ENCODE peak calls at places on chromosomes 1 and 21, in four cellular contexts. V is OCI-LY7, W is HCT116, F is osteoblast. P is an unnamed sample.

GRCh38 chr1:54995013-54995760 is 3.5 kb upstream of the BSND start:
- DNase-seq in V (no peak), W (no peak), F (peak; percentile 65), P (no peak)

GRCh38 chr1:55894521-55894920 is 679.4 kb upstream of the USP24 start:
- DNase-seq in V (no peak), W (no peak), F (no peak), P (no peak)

GRCh38 chr1:17163371-17163770 is 41.6 kb upstream of the PADI1 start:
- DNase-seq in V (no peak), W (no peak), F (peak; percentile 34), P (no peak)

GRCh38 chr1:202023033-202023433 is 12.6 kb downstream of the ELF3 start:
- DNase-seq in V (no peak), W (peak; percentile 92), F (no peak), P (no peak)

GRCh38 chr1:97004054-97004453 is 282.5 kb downstream of the PTBP2 start:
- DNase-seq in V (no peak), W (no peak), F (no peak), P (no peak)

GRCh38 chr21:36396971-36397370 is 11.8 kb downstream of the CHAF1B start:
- DNase-seq in V (no peak), W (no peak), F (no peak), P (no peak)

GRCh38 chr1:158931055-158931737 is at the start of gene PYHIN1:
- DNase-seq in V (peak; percentile 79), W (no peak), F (no peak), P (no peak)

GRCh38 chr1:42937836-42938595 is 20.7 kb downstream of the SLC2A1 start:
- DNase-seq in V (no peak), W (no peak), F (peak; percentile 62), P (no peak)

GRCh38 chr1:22903113-22903512 is 69.6 kb downstream of the LACTBL1 start:
- DNase-seq in V (no peak), W (no peak), F (peak; percentile 95), P (no peak)

GRCh38 chr1:36327421-36328087 is 4.1 kb upstream of the EVA1B start:
- DNase-seq in V (no peak), W (no peak), F (peak; percentile 89), P (no peak)

GRCh38 chr1:100458925-100459814 is 78.8 kb upstream of the GPR88 start:
- DNase-seq in V (peak; percentile 74), W (peak; percentile 63), F (peak; percentile 78), P (peak; percentile 55)

GRCh38 chr1:206094024-206094423 is 23.2 kb downstream of the AVPR1B start:
- DNase-seq in V (no peak), W (no peak), F (no peak), P (no peak)

GRCh38 chr1:175757381-175758015 is 14.1 kb upstream of the TNR start:
- DNase-seq in V (peak; percentile 63), W (peak; percentile 19), F (no peak), P (no peak)

GRCh38 chr1:195019385-195019784 is 1588.9 kb downstream of the KCNT2 start:
- DNase-seq in V (no peak), W (peak; percentile 18), F (no peak), P (no peak)

GRCh38 chr21:45507888-45508508 is 34.2 kb downstream of the SLC19A1 start:
- DNase-seq in V (no peak), W (no peak), F (no peak), P (no peak)

GRCh38 chr1:203702130-203702577 is 62.8 kb upstream of the LAX1 start:
- DNase-seq in V (peak; percentile 77), W (peak; percentile 35), F (no peak), P (peak; percentile 40)

GRCh38 chr1:66242646-66243547 is 291.1 kb upstream of the SGIP1 start:
- DNase-seq in V (peak; percentile 86), W (peak; percentile 82), F (no peak), P (no peak)
- H2AFZ ChIP-seq in V (peak overlapping the region; percentile 0), W (peak overlapping the region; percentile 75), F (peak overlapping the region; percentile 56), P (no peak overlapping the region)

DNA sequence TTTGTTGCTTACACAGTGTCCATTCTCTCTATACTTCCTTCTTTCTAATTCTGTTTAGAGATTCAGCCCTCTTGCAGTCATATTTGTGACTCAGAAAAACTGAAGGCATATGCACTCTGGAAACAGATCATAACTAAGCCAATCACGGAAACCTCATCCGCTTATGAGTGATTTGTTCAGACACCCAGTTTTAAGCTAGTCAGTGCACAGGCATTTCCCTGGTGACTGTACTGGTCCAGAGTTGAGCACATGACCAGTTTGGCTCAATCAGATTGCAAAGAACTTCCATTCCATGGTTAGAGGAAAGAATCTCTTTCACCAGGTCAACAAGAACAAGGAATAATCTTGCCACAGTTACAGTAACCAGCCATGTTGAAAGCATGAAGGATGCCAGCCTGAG is 69.2 kb upstream of the SGIP1 start:
- DNase-seq in V (no peak), W (no peak), F (peak; percentile 81), P (no peak)
- H2AFZ ChIP-seq in V (no peak overlapping the region), W (no peak overlapping the region), F (peak overlapping the region; percentile 80), P (no peak overlapping the region)

DNA sequence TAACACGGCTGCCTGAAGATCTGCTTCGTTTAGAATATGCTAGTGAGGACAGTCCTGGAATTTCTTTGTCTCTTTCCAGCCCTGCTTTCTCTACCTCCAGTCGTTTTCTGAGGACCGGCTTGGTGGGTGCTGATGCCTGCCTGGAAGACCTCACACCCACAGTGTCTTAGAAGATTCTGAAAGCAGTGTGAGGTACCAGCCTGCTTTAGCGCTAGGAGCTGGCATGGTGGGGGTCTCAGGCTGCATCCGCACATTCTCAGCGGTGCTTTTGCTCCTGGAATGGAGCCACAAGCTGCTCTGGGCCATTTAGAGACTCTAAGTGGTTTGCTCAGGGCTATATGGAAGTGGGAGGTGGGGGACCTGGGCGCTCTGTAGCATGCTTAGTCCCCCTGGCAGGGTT is 61.4 kb downstream of the CD247 start:
- DNase-seq in V (no peak), W (no peak), F (no peak), P (no peak)
- H2AFZ ChIP-seq in V (no peak overlapping the region), W (no peak overlapping the region), F (no peak overlapping the region), P (no peak overlapping the region)

GRCh38 chr1:95340056-95340455 is 106.0 kb downstream of the RWDD3 start:
- DNase-seq in V (no peak), W (no peak), F (no peak), P (no peak)
- H2AFZ ChIP-seq in V (no peak overlapping the region), W (no peak overlapping the region), F (no peak overlapping the region), P (no peak overlapping the region)

GRCh38 chr1:167209044-167209443 is 11.6 kb upstream of the POU2F1 start:
- DNase-seq in V (peak; percentile 88), W (no peak), F (no peak), P (no peak)

GRCh38 chr1:167212025-167212424 is 8.7 kb upstream of the POU2F1 start:
- DNase-seq in V (no peak), W (no peak), F (no peak), P (no peak)

GRCh38 chr1:167207940-167208623 is 12.6 kb upstream of the POU2F1 start:
- DNase-seq in V (peak; percentile 28), W (no peak), F (no peak), P (no peak)

GRCh38 chr1:167208624-167208976 is 12.1 kb upstream of the POU2F1 start:
- DNase-seq in V (no peak), W (no peak), F (no peak), P (no peak)

DNA sequence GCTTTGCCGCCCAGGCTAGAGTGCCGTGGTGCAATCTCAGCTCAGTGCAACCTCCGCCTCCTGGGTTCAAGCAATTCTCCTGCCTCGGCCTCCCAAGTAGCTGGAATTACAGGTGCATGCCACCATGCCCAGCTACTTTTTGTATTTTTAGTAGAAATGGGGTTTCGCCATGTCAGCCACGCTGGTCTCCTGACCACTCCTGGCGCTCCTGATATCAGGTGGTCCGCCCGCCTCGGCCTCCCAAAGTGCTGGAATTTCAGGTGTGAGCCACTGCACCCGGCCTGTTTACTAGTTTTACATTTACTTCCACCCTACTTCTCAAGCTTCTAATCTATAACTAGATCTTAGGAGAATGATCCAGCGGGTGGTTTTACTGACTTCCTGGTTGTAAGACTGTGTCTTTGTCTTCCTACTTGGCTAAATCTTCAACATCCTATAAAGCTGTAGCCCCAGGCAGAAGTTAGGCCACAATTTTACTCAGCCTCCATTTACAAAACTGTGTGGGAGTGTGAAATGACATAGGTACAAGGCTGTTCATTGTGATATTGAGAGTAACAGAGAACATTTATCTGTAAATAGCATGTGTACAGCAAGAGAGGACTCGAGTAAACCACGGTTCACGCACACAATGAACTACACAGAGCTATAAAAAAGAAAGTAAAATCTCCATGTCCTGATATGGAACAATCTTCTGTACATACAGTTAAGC is 9.6 kb upstream of the POU2F1 start:
- DNase-seq in V (no peak), W (no peak), F (peak; percentile 41), P (no peak)
- H2AFZ ChIP-seq in V (no peak overlapping the region), W (no peak overlapping the region), F (no peak overlapping the region), P (no peak overlapping the region)

GRCh38 chr1:12530462-12531168 is 87.4 kb downstream of the DHRS3 start:
- DNase-seq in V (no peak), W (no peak), F (no peak), P (no peak)

GRCh38 chr1:12525311-12526181 is 92.5 kb downstream of the DHRS3 start:
- DNase-seq in V (no peak), W (no peak), F (peak; percentile 72), P (no peak)

GRCh38 chr1:12529640-12530174 is 88.3 kb downstream of the DHRS3 start:
- DNase-seq in V (no peak), W (no peak), F (no peak), P (no peak)

GRCh38 chr1:12527564-12527963 is 90.4 kb downstream of the DHRS3 start:
- DNase-seq in V (no peak), W (no peak), F (peak; percentile 31), P (no peak)

DNA sequence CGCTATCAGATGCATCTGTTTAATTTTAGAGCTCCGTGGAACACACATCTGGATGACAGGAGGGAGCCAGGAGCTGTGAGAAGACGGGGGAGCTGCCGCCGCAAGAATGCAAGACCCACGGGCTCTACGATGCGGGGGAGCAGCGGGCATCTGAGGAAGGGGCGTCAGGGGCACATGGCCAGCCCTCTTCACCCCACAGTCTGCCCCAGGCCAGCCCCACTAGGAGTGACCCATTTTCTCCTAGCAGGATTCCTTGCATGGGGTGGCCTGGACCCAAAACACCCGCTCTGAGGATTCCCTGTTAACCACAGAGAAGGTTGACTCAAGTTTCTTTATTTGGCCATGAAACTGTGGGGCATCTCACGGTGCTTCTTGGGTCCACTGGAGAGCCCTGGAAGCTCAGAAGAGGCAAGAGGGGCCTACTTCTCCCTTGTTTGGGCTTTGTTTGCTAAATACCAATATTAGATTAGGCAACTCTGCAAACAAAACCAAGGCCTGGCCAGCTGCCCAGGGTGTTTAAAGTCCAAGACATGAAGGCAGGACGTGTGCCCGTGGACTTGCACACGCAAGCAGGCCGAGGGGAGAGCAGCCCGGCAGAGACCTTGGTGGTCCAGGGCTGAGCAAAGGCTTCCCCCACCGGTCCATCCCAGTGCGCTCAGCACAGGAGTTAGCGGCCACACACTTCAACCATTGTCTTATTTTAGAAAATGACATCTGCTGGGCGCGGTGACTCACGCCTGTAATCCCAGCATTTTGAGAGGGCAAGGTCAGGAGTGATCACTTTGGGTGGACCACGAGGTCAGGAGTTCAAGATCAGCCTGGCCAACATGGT is 89.8 kb downstream of the DHRS3 start:
- DNase-seq in V (no peak), W (no peak), F (peak; percentile 89), P (no peak)
- H2AFZ ChIP-seq in V (no peak overlapping the region), W (peak overlapping the region; percentile 72), F (no peak overlapping the region), P (no peak overlapping the region)

DNA sequence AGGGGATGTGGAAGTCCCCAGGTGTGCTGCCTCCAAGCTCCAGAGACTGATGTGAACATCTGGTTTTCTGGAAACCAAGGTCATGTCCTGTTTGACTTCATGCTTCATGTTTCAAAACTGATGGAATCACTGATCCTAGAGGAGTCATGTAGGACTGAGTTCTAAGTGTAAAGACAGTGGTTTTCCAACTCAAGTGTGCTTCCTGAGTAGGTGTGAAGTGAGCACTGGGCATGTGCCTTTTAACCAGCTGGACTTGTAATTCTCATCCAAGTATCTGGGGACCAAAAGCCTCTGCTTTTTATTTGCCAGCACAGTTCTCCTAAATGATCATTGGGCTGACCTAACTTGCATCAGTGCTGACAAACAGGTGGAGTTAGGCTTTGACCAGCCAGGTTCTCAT is 36.9 kb downstream of the ABCA4 start:
- DNase-seq in V (no peak), W (no peak), F (no peak), P (no peak)
- H2AFZ ChIP-seq in V (no peak overlapping the region), W (no peak overlapping the region), F (no peak overlapping the region), P (no peak overlapping the region)